ENCODE peak calls at places on chromosomes 4 and X, in five cellular contexts. H, G, X, V and D are unnamed samples. For H3K9me3 and H3K4me1, the result is how much of the 10 kb centered on the place peaks cover.

GRCh38 chr4:87209182-87209581 is 11.2 kb downstream of the KLHL8 start:
- DNase-seq in X (no peak), V (no peak), H (no peak), G (no peak), D (no peak)

GRCh38 chr4:17662694-17663093 is 48.3 kb downstream of the MED28 start:
- DNase-seq in G (no peak), H (no peak), X (no peak), V (no peak), D (no peak)

GRCh38 chr4:112377127-112377635 is 80.0 kb downstream of the ALPK1 start:
- DNase-seq in H (no peak), G (no peak), V (no peak), X (no peak), D (no peak)

GRCh38 chrX:2703991-2704369 is 12.9 kb downstream of the CD99 start:
- DNase-seq in X (peak), H (no peak), V (no peak), G (peak), D (no peak)

GRCh38 chr4:111501946-111502345 is 643.3 kb upstream of the FAM241A start:
- DNase-seq in H (no peak), G (no peak), X (no peak), V (no peak), D (no peak)

GRCh38 chr4:663438-664428 is 10.3 kb downstream of the ATP5ME start:
- DNase-seq in H (no peak), G (peak), X (peak), V (no peak), D (peak)

GRCh38 chr4:28822163-28822562 is 1898.0 kb upstream of the PCDH7 start:
- DNase-seq in X (no peak), G (no peak), V (no peak), H (no peak), D (peak)

GRCh38 chr4:64479338-64479737 is 70.1 kb upstream of the TECRL start:
- DNase-seq in X (no peak), H (no peak), V (no peak), G (no peak), D (no peak)

GRCh38 chr4:113468165-113469022 is 293.1 kb downstream of the CAMK2D start:
- DNase-seq in G (peak), V (no peak), X (peak), H (peak), D (peak)

GRCh38 chr4:165418116-165418515 is 39.3 kb downstream of the CPE start:
- DNase-seq in H (no peak), X (no peak), V (no peak), G (no peak), D (no peak)

GRCh38 chr4:105191621-105192210 is 45.0 kb downstream of the TET2 start:
- DNase-seq in X (no peak), H (no peak), G (no peak), V (no peak), D (no peak)

GRCh38 chrX:68894142-68894512 is 65.3 kb downstream of the EFNB1 start:
- DNase-seq in H (no peak), X (no peak), V (no peak), G (no peak), D (no peak)

GRCh38 chrX:25021132-25021498 is 5.3 kb upstream of the ARX start:
- DNase-seq in G (no peak), X (no peak), V (no peak), H (no peak), D (no peak)

GRCh38 chrX:153494541-153495361 is at the start of gene BGN:
- DNase-seq in X (peak), V (no peak), G (no peak), H (peak), D (peak)

GRCh38 chr4:100149190-100149589 is 41.1 kb downstream of the DDIT4L start:
- DNase-seq in H (no peak), X (no peak), V (no peak), G (no peak), D (no peak)

GRCh38 chr4:20408596-20408995 is 156.9 kb downstream of the SLIT2 start:
- DNase-seq in H (no peak), V (no peak), X (no peak), G (no peak), D (peak)

GRCh38 chrX:15475021-15475420 is 18.1 kb downstream of the PIR start:
- DNase-seq in G (no peak), X (no peak), H (no peak), V (no peak), D (no peak)

GRCh38 chr4:93184093-93184492 is 644.5 kb upstream of the ATOH1 start:
- DNase-seq in X (no peak), G (no peak), V (no peak), H (no peak), D (no peak)

GRCh38 chr4:148445903-148446261 is 3.7 kb upstream of the NR3C2 start:
- DNase-seq in V (no peak), H (no peak), X (no peak), G (no peak), D (no peak)

GRCh38 chr4:81625422-81626417 is 154.0 kb upstream of the RASGEF1B start:
- DNase-seq in V (no peak), X (no peak), H (no peak), G (no peak), D (no peak)

GRCh38 chr4:87219648-87220093 is 747 bp downstream of the KLHL8 start:
- DNase-seq in G (peak), V (no peak), X (peak), H (no peak), D (peak)

GRCh38 chr4:26028793-26029511 is 114.9 kb downstream of the SMIM20 start:
- DNase-seq in X (peak), H (no peak), G (peak), V (peak), D (no peak)

GRCh38 chrX:120769576-120770341 is 105.9 kb downstream of the CT47B1 start:
- DNase-seq in H (no peak), G (no peak), V (no peak), X (no peak), D (no peak)

GRCh38 chrX:152165033-152165743 is 26.8 kb upstream of the MAGEA10 start:
- DNase-seq in H (no peak), X (no peak), G (no peak), V (no peak), D (no peak)

GRCh38 chrX:65926095-65927019 is 113.5 kb downstream of the VSIG4 start:
- DNase-seq in V (no peak), X (no peak), H (no peak), G (peak), D (no peak)

GRCh38 chrX:69179380-69179911 is 14.2 kb upstream of the PJA1 start:
- DNase-seq in V (no peak), G (no peak), H (no peak), X (no peak), D (no peak)

GRCh38 chrX:42973321-42973720 is 195.4 kb upstream of the PPP1R2C start:
- DNase-seq in V (no peak), H (no peak), G (no peak), X (no peak), D (no peak)
- H3K9me3 ChIP-seq in V (under half), H (under half), G (under half), X (under half), D (under half)

DNA sequence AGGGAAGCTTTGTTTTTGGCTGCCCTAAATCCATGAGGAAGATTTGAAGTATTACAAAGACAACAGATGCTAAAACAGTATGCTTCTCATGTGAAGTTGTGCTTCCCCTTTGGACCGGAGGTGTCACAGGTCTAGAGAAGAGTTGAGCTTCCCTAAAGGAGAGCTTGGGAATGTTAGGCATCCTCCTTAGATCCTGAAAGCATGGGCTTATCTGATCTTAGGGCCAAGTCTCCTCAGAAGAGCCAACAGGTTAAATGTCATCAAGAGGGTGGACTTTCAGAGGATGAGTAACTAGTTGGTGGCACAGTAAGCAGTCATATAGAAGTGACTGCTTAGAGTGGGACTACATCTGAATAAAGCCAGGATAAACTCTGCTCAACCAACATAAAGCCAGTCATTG is 205.4 kb downstream of the RPA4 start:
- DNase-seq in V (no peak), X (no peak), H (no peak), G (no peak), D (no peak)
- H3K4me1 ChIP-seq in V (under half), X (under half), H (under half), G (under half), D (under half)

DNA sequence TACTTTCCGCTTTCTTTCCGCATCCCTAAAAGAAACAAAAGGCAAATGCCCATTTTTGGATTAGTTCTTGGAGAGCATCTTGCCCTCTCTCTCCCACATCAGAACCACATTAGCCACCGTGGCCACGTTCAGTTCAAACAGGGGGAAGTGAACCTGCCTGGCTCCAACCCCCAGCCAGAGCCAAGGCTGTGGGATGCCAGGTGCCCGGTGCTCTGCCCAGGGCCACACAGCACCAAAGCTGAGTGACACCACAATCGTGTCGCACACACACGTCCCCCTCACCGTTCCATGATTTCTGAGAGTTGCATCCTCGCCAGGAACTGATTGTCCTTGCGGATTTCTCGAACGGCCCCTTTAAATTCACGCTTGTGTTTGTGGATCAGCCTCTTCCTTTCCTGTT is 24.3 kb downstream of the NOP14 start:
- DNase-seq in V (peak), X (peak), G (peak), H (peak), D (peak)
- H3K9me3 ChIP-seq in V (under half), X (under half), G (under half), H (under half), D (under half)

DNA sequence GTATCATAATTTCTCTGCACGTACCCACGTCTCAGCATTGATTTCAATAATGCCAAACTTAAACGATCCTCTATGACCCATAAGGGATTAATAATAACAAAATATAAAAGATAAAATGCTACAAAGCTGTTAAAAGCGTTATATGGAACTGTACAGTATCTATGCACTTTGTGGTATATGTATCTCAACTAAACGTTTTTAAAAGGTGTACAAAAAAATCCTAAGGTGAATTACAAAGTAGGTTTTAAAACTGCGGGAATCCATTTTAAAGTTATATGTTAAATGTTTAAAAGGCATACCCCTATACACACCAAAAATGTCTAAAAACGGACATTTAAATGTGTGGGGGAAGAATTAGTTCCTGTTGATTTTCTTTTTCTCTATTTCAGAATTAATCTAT is 860 bp downstream of the ZNF182 start:
- DNase-seq in H (no peak), V (no peak), G (no peak), X (no peak), D (no peak)
- H3K4me1 ChIP-seq in H (under half), V (under half), G (under half), X (under half), D (under half)

GRCh38 chrX:1011632-1012283 is 200.7 kb downstream of the CRLF2 start:
- DNase-seq in G (no peak), V (peak), X (no peak), H (no peak), D (no peak)

GRCh38 chrX:1012678-1013300 is 199.7 kb downstream of the CRLF2 start:
- DNase-seq in H (no peak), V (peak), G (no peak), X (no peak), D (no peak)

GRCh38 chrX:1006156-1006730 is 206.2 kb downstream of the CRLF2 start:
- DNase-seq in V (peak), G (no peak), X (no peak), H (no peak), D (no peak)

GRCh38 chrX:1009771-1010170 is 202.7 kb downstream of the CRLF2 start:
- DNase-seq in X (no peak), H (no peak), G (no peak), V (peak), D (no peak)
- H3K9me3 ChIP-seq in X (under half), H (under half), G (under half), V (under half), D (under half)

GRCh38 chr4:76987153-76987562 is 37.6 kb downstream of the SEPTIN11 start:
- DNase-seq in X (peak), G (no peak), V (no peak), H (no peak), D (no peak)

GRCh38 chr4:76981649-76982048 is 32.1 kb downstream of the SEPTIN11 start:
- DNase-seq in G (no peak), V (no peak), X (no peak), H (no peak), D (no peak)

GRCh38 chr4:76982638-76983579 is 33.4 kb downstream of the SEPTIN11 start:
- DNase-seq in G (no peak), X (no peak), H (no peak), V (no peak), D (no peak)

GRCh38 chr4:76984788-76985211 is 35.2 kb downstream of the SEPTIN11 start:
- DNase-seq in G (peak), V (peak), H (peak), X (peak), D (peak)

GRCh38 chr4:76984127-76984526 is 34.6 kb downstream of the SEPTIN11 start:
- DNase-seq in G (no peak), V (no peak), H (no peak), X (no peak), D (no peak)
- H3K4me1 ChIP-seq in G (under half), V (under half), H (under half), X (half or more), D (half or more)

GRCh38 chr4:83734576-83734975 is 198.7 kb downstream of the GPAT3 start:
- DNase-seq in V (no peak), X (no peak), G (no peak), H (no peak), D (no peak)

GRCh38 chr4:83738895-83739294 is 203.0 kb downstream of the GPAT3 start:
- DNase-seq in G (no peak), X (no peak), H (no peak), V (no peak), D (no peak)
- H3K9me3 ChIP-seq in G (under half), X (under half), H (under half), V (under half), D (under half)

GRCh38 chrX:124026529-124026928 is 65.0 kb downstream of the STAG2 start:
- DNase-seq in X (no peak), G (no peak), V (no peak), H (no peak), D (no peak)
- H3K4me1 ChIP-seq in X (under half), G (under half), V (under half), H (under half), D (under half)

DNA sequence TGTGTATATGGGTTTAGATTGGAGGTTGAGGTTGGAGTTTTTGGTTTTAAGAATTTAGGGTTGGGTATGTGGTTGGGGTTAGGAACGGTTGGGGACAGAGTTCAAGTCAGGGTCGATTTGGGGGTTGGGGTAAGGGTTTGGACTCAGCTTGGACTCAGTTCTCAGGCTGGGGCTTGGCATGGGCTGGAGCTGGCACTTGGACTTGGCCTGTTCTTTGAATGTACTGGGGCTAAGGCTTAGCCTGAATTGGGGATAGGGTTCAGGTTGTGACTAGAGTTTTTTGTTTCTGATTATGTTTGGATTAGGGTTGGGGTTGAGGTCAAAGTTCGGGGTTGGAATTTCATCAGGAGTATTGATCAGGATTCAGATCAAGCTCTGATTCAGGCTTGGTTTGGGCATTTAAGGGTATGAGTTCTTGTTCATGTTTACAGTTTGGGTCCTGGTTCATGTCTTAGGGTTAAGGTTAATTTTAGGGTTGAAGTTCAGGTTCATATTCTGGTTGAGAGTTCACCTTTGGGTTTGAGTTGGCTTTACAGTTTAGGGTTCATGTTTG is 46.2 kb upstream of the IL9R start:
- DNase-seq in X (no peak), V (no peak), G (no peak), H (no peak), D (peak)
- H3K9me3 ChIP-seq in X (under half), V (under half), G (under half), H (under half), D (under half)

GRCh38 chrX:40010550-40011364 is 87.0 kb downstream of the BCOR start:
- DNase-seq in G (no peak), V (no peak), X (no peak), H (no peak), D (peak)
- H3K4me1 ChIP-seq in G (under half), V (half or more), X (under half), H (under half), D (under half)